ENCODE peak calls at places on chromosome 22, in eight cellular contexts. W is effector CD4-positive, alpha-beta T cell; C is AML-193; Y is amniotic stem cell; X is AG04450; H is uterus; B is activated T-cell treated with anti-CD3 and anti-CD28 coated beads for 1 hour; P is activated gamma-delta T cell. S is an unnamed sample.

GRCh38 chr22:22823126-22823804 is 64.4 kb upstream of the IGLL5 start:
- DNase-seq in W (no peak), C (no peak), B (no peak), P (no peak), Y (no peak), H (no peak), X (no peak), S (no peak)

GRCh38 chr22:43996170-43996980 is 27.7 kb upstream of the PARVB start:
- DNase-seq in Y (no peak), H (peak; percentile 28), C (no peak), P (peak; percentile 24), W (peak; percentile 45), X (no peak), B (peak; percentile 51), S (peak; percentile 47)

GRCh38 chr22:46023558-46023981 is 46.6 kb upstream of the WNT7B start:
- DNase-seq in C (no peak), W (no peak), Y (no peak), P (no peak), X (peak; percentile 43), H (peak; percentile 90), B (no peak), S (no peak)

GRCh38 chr22:41367680-41368542 is 13.8 kb upstream of the TEF start:
- DNase-seq in B (no peak), C (no peak), H (peak; percentile 54), X (no peak), Y (peak; percentile 4), P (no peak), W (no peak), S (no peak)

GRCh38 chr22:49967333-49968241 is 7.0 kb downstream of the PIM3 start:
- DNase-seq in B (no peak), X (no peak), W (no peak), P (no peak), C (no peak), H (peak; percentile 61), Y (no peak), S (no peak)

GRCh38 chr22:19755145-19755710 is 5.3 kb upstream of the TBX1 start:
- DNase-seq in P (no peak), H (no peak), Y (no peak), W (no peak), C (no peak), X (no peak), B (no peak), S (no peak)

GRCh38 chr22:39348909-39349505 is 784 bp upstream of the SYNGR1 start:
- DNase-seq in W (no peak), X (no peak), H (peak; percentile 38), B (no peak), P (no peak), Y (no peak), C (peak; percentile 38), S (no peak)

GRCh38 chr22:37279469-37279868 is 2.8 kb upstream of the CYTH4 start:
- DNase-seq in H (no peak), C (peak; percentile 78), X (no peak), Y (no peak), W (no peak), B (no peak), P (no peak), S (no peak)

GRCh38 chr22:46561435-46561905 is 24.1 kb upstream of the CELSR1 start:
- DNase-seq in H (no peak), Y (no peak), P (no peak), X (no peak), B (no peak), W (no peak), C (peak; percentile 84), S (no peak)

GRCh38 chr22:19353363-19354131 is 62.0 kb upstream of the CLTCL1 start:
- DNase-seq in H (no peak), W (no peak), X (no peak), C (no peak), B (no peak), P (no peak), Y (no peak), S (no peak)

GRCh38 chr22:47105085-47105484 is 342.6 kb downstream of the TBC1D22A start:
- DNase-seq in P (no peak), B (no peak), Y (no peak), X (no peak), C (no peak), W (no peak), H (no peak), S (no peak)

GRCh38 chr22:25525376-25525775 is 39.1 kb upstream of the GRK3 start:
- DNase-seq in Y (no peak), H (no peak), B (no peak), P (no peak), X (no peak), W (no peak), C (no peak), S (no peak)

GRCh38 chr22:40043086-40043485 is 48.3 kb downstream of the FAM83F start:
- DNase-seq in P (no peak), H (peak; percentile 67), B (no peak), Y (no peak), X (no peak), C (no peak), W (no peak), S (no peak)

GRCh38 chr22:21961886-21962654 is 9.4 kb upstream of the PPM1F start:
- DNase-seq in W (no peak), H (no peak), C (no peak), B (no peak), P (no peak), Y (no peak), X (peak; percentile 13), S (no peak)

GRCh38 chr22:24420072-24420976 is 7.1 kb upstream of the ADORA2A start:
- DNase-seq in C (no peak), H (peak; percentile 62), W (no peak), Y (no peak), X (no peak), P (no peak), B (no peak), S (no peak)

GRCh38 chr22:42697542-42698013 is 23.1 kb downstream of the A4GALT start:
- DNase-seq in C (no peak), P (no peak), W (no peak), B (no peak), X (peak; percentile 44), H (peak; percentile 87), Y (no peak), S (no peak)

S was measured in T-helper 17 cell.